ENCODE peak calls at places on chromosomes 3 and 15, in nine cellular contexts. One of them, this sample, is unnamed.

GRCh38 chr3:124858275-124858674 is 28.9 kb downstream of the ITGB5 start:
- DNase-seq in Caco-2: no peak
- DNase-seq in fibroblast of lung: peak; percentile 80
- DNase-seq in neural progenitor cell: no peak
- DNase-seq in Peyer's patch: no peak
- DNase-seq in BE2C: no peak
- DNase-seq in effector memory CD4-positive, alpha-beta T cell: no peak
- DNase-seq in cardiac muscle cell: no peak
- DNase-seq in GM23248: peak; percentile 82
- DNase-seq in this sample: no peak

GRCh38 chr3:192892981-192893827 is 24.5 kb downstream of the MB21D2 start:
- DNase-seq in cardiac muscle cell: no peak
- DNase-seq in Peyer's patch: peak; percentile 64
- DNase-seq in Caco-2: no peak
- DNase-seq in effector memory CD4-positive, alpha-beta T cell: peak; percentile 69
- DNase-seq in neural progenitor cell: peak; percentile 33
- DNase-seq in fibroblast of lung: peak; percentile 98
- DNase-seq in BE2C: no peak
- DNase-seq in GM23248: peak; percentile 88
- DNase-seq in this sample: peak; percentile 13

GRCh38 chr3:59540696-59541095 is 490.9 kb upstream of the CFAP20DC start:
- DNase-seq in effector memory CD4-positive, alpha-beta T cell: no peak
- DNase-seq in fibroblast of lung: peak; percentile 15
- DNase-seq in cardiac muscle cell: no peak
- DNase-seq in BE2C: no peak
- DNase-seq in neural progenitor cell: no peak
- DNase-seq in Peyer's patch: no peak
- DNase-seq in GM23248: no peak
- DNase-seq in Caco-2: no peak
- DNase-seq in this sample: no peak

GRCh38 chr3:72482589-72483249 is 365.5 kb downstream of the SHQ1 start:
- DNase-seq in GM23248: peak; percentile 88
- DNase-seq in effector memory CD4-positive, alpha-beta T cell: peak; percentile 24
- DNase-seq in Caco-2: peak; percentile 64
- DNase-seq in cardiac muscle cell: peak; percentile 22
- DNase-seq in BE2C: no peak
- DNase-seq in fibroblast of lung: peak; percentile 80
- DNase-seq in Peyer's patch: peak; percentile 80
- DNase-seq in neural progenitor cell: no peak
- DNase-seq in this sample: peak; percentile 55

GRCh38 chr3:156474560-156475389 is 80.1 kb downstream of the SSR3 start:
- DNase-seq in cardiac muscle cell: peak; percentile 55
- DNase-seq in BE2C: peak; percentile 24
- DNase-seq in fibroblast of lung: peak; percentile 29
- DNase-seq in effector memory CD4-positive, alpha-beta T cell: no peak
- DNase-seq in neural progenitor cell: peak; percentile 65
- DNase-seq in Caco-2: no peak
- DNase-seq in Peyer's patch: no peak
- DNase-seq in GM23248: peak; percentile 44
- DNase-seq in this sample: no peak

GRCh38 chr3:169871129-169871886 is 1.6 kb upstream of the LRRC31 start:
- DNase-seq in BE2C: no peak
- DNase-seq in Peyer's patch: peak; percentile 69
- DNase-seq in effector memory CD4-positive, alpha-beta T cell: no peak
- DNase-seq in fibroblast of lung: no peak
- DNase-seq in GM23248: no peak
- DNase-seq in neural progenitor cell: no peak
- DNase-seq in Caco-2: no peak
- DNase-seq in cardiac muscle cell: no peak
- DNase-seq in this sample: no peak

GRCh38 chr3:197510642-197511018 is 45.1 kb downstream of the BDH1 start:
- DNase-seq in BE2C: no peak
- DNase-seq in fibroblast of lung: no peak
- DNase-seq in GM23248: no peak
- DNase-seq in Caco-2: no peak
- DNase-seq in Peyer's patch: no peak
- DNase-seq in effector memory CD4-positive, alpha-beta T cell: no peak
- DNase-seq in cardiac muscle cell: no peak
- DNase-seq in neural progenitor cell: no peak
- DNase-seq in this sample: no peak

GRCh38 chr15:39828374-39828931 is 45.8 kb upstream of the FSIP1 start:
- DNase-seq in fibroblast of lung: peak; percentile 78
- DNase-seq in effector memory CD4-positive, alpha-beta T cell: no peak
- DNase-seq in Peyer's patch: no peak
- DNase-seq in neural progenitor cell: peak; percentile 54
- DNase-seq in Caco-2: no peak
- DNase-seq in cardiac muscle cell: peak; percentile 77
- DNase-seq in BE2C: peak; percentile 53
- DNase-seq in GM23248: peak; percentile 16
- DNase-seq in this sample: no peak

GRCh38 chr3:115836944-115837343 is 213.6 kb downstream of the GAP43 start:
- DNase-seq in neural progenitor cell: peak; percentile 40
- DNase-seq in BE2C: no peak
- DNase-seq in GM23248: peak; percentile 70
- DNase-seq in effector memory CD4-positive, alpha-beta T cell: no peak
- DNase-seq in cardiac muscle cell: peak; percentile 32
- DNase-seq in fibroblast of lung: peak; percentile 19
- DNase-seq in Caco-2: no peak
- DNase-seq in Peyer's patch: no peak
- DNase-seq in this sample: no peak

GRCh38 chr3:14791343-14791945 is 27.3 kb upstream of the FGD5 start:
- DNase-seq in neural progenitor cell: peak; percentile 86
- DNase-seq in effector memory CD4-positive, alpha-beta T cell: peak; percentile 45
- DNase-seq in fibroblast of lung: peak; percentile 20
- DNase-seq in cardiac muscle cell: peak; percentile 80
- DNase-seq in GM23248: peak; percentile 64
- DNase-seq in BE2C: peak; percentile 70
- DNase-seq in Caco-2: peak; percentile 69
- DNase-seq in Peyer's patch: peak; percentile 87
- DNase-seq in this sample: peak; percentile 43

GRCh38 chr15:95259965-95260364 is 1028.6 kb downstream of the MCTP2 start:
- DNase-seq in cardiac muscle cell: peak; percentile 8
- DNase-seq in Peyer's patch: no peak
- DNase-seq in GM23248: no peak
- DNase-seq in neural progenitor cell: peak; percentile 13
- DNase-seq in Caco-2: no peak
- DNase-seq in fibroblast of lung: peak; percentile 40
- DNase-seq in effector memory CD4-positive, alpha-beta T cell: no peak
- DNase-seq in BE2C: no peak
- DNase-seq in this sample: no peak

GRCh38 chr3:24740367-24740766 is 245.7 kb upstream of the THRB start:
- DNase-seq in Caco-2: no peak
- DNase-seq in Peyer's patch: no peak
- DNase-seq in BE2C: no peak
- DNase-seq in fibroblast of lung: no peak
- DNase-seq in cardiac muscle cell: peak; percentile 39
- DNase-seq in effector memory CD4-positive, alpha-beta T cell: no peak
- DNase-seq in GM23248: no peak
- DNase-seq in neural progenitor cell: peak; percentile 16
- DNase-seq in this sample: no peak

GRCh38 chr15:88986949-88987589 is 73.9 kb upstream of the MFGE8 start:
- DNase-seq in fibroblast of lung: no peak
- DNase-seq in BE2C: no peak
- DNase-seq in effector memory CD4-positive, alpha-beta T cell: no peak
- DNase-seq in Peyer's patch: no peak
- DNase-seq in GM23248: no peak
- DNase-seq in neural progenitor cell: no peak
- DNase-seq in Caco-2: peak; percentile 79
- DNase-seq in cardiac muscle cell: no peak
- DNase-seq in this sample: no peak

GRCh38 chr3:33385423-33385822 is 54.8 kb downstream of the UBP1 start:
- DNase-seq in BE2C: no peak
- DNase-seq in neural progenitor cell: no peak
- DNase-seq in effector memory CD4-positive, alpha-beta T cell: no peak
- DNase-seq in GM23248: no peak
- DNase-seq in Peyer's patch: peak; percentile 52
- DNase-seq in fibroblast of lung: no peak
- DNase-seq in Caco-2: no peak
- DNase-seq in cardiac muscle cell: no peak
- DNase-seq in this sample: peak; percentile 16

GRCh38 chr3:111617912-111618601 is 22.9 kb upstream of the ZBED2 start:
- DNase-seq in GM23248: no peak
- DNase-seq in Caco-2: no peak
- DNase-seq in neural progenitor cell: no peak
- DNase-seq in BE2C: no peak
- DNase-seq in effector memory CD4-positive, alpha-beta T cell: no peak
- DNase-seq in Peyer's patch: no peak
- DNase-seq in fibroblast of lung: no peak
- DNase-seq in cardiac muscle cell: no peak
- DNase-seq in this sample: no peak

GRCh38 chr3:111618945-111619344 is 23.8 kb upstream of the ZBED2 start:
- DNase-seq in cardiac muscle cell: no peak
- DNase-seq in fibroblast of lung: no peak
- DNase-seq in effector memory CD4-positive, alpha-beta T cell: no peak
- DNase-seq in BE2C: no peak
- DNase-seq in Caco-2: no peak
- DNase-seq in Peyer's patch: no peak
- DNase-seq in GM23248: no peak
- DNase-seq in neural progenitor cell: no peak
- DNase-seq in this sample: no peak

GRCh38 chr3:111615880-111616279 is 20.7 kb upstream of the ZBED2 start:
- DNase-seq in neural progenitor cell: no peak
- DNase-seq in GM23248: no peak
- DNase-seq in cardiac muscle cell: no peak
- DNase-seq in fibroblast of lung: no peak
- DNase-seq in BE2C: no peak
- DNase-seq in effector memory CD4-positive, alpha-beta T cell: no peak
- DNase-seq in Caco-2: no peak
- DNase-seq in Peyer's patch: no peak
- DNase-seq in this sample: no peak

GRCh38 chr3:111616417-111617105 is 21.4 kb upstream of the ZBED2 start:
- DNase-seq in BE2C: peak; percentile 21
- DNase-seq in GM23248: peak; percentile 52
- DNase-seq in fibroblast of lung: no peak
- DNase-seq in effector memory CD4-positive, alpha-beta T cell: peak; percentile 27
- DNase-seq in Caco-2: no peak
- DNase-seq in Peyer's patch: peak; percentile 74
- DNase-seq in neural progenitor cell: no peak
- DNase-seq in cardiac muscle cell: no peak
- DNase-seq in this sample: peak; percentile 72

DNA sequence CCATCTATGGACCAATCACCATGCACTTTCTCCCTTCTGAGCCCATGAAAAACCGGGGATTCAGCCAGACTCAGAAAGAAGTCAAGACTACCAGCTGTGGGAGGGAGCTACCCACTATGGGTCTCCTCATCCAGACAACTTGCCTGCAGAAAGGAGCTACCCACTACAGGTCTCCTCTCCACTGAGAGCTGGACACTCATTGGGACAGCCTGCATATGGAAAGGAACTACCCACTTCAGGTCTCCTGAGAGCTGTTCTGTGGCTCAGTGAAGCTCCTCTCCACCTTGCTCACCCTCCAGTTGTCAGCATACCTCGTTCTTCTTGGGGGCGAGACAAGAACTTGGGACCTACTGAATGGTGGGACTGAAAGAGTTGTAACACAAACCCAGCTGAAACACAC is 22.3 kb upstream of the ZBED2 start:
- DNase-seq in Caco-2: no peak
- DNase-seq in cardiac muscle cell: no peak
- DNase-seq in fibroblast of lung: no peak
- DNase-seq in BE2C: no peak
- DNase-seq in effector memory CD4-positive, alpha-beta T cell: no peak
- DNase-seq in neural progenitor cell: no peak
- DNase-seq in Peyer's patch: no peak
- DNase-seq in GM23248: no peak
- DNase-seq in this sample: no peak
- H3K4me3 ChIP-seq in Caco-2: no peak overlapping the region
- H3K4me3 ChIP-seq in cardiac muscle cell: no peak overlapping the region
- H3K4me3 ChIP-seq in fibroblast of lung: no peak overlapping the region
- H3K4me3 ChIP-seq in BE2C: no peak overlapping the region
- H3K4me3 ChIP-seq in effector memory CD4-positive, alpha-beta T cell: no peak overlapping the region
- H3K4me3 ChIP-seq in neural progenitor cell: no peak overlapping the region
- H3K4me3 ChIP-seq in Peyer's patch: no peak overlapping the region
- H3K4me3 ChIP-seq in GM23248: no peak overlapping the region
- H3K4me3 ChIP-seq in this sample: no peak overlapping the region

GRCh38 chr15:25242166-25242879 is 196.5 kb downstream of the UBE3A start:
- DNase-seq in cardiac muscle cell: no peak
- DNase-seq in fibroblast of lung: no peak
- DNase-seq in GM23248: no peak
- DNase-seq in BE2C: peak; percentile 3
- DNase-seq in Caco-2: peak; percentile 23
- DNase-seq in Peyer's patch: no peak
- DNase-seq in effector memory CD4-positive, alpha-beta T cell: no peak
- DNase-seq in neural progenitor cell: no peak
- DNase-seq in this sample: no peak
- H3K9me3 ChIP-seq in cardiac muscle cell: no peaks in the 10 kb centered on the region
- H3K9me3 ChIP-seq in fibroblast of lung: no peaks in the 10 kb centered on the region
- H3K9me3 ChIP-seq in GM23248: no peaks in the 10 kb centered on the region
- H3K9me3 ChIP-seq in BE2C: no peaks in the 10 kb centered on the region
- H3K9me3 ChIP-seq in Caco-2: peaks cover 19% of the 10 kb centered on the region
- H3K9me3 ChIP-seq in Peyer's patch: peaks cover 6% of the 10 kb centered on the region
- H3K9me3 ChIP-seq in effector memory CD4-positive, alpha-beta T cell: no peaks in the 10 kb centered on the region
- H3K9me3 ChIP-seq in neural progenitor cell: no peaks in the 10 kb centered on the region
- H3K9me3 ChIP-seq in this sample: no peaks in the 10 kb centered on the region

GRCh38 chr15:77822631-77823230 is 190.0 kb upstream of the LINGO1 start:
- DNase-seq in effector memory CD4-positive, alpha-beta T cell: no peak
- DNase-seq in Caco-2: no peak
- DNase-seq in fibroblast of lung: no peak
- DNase-seq in Peyer's patch: no peak
- DNase-seq in neural progenitor cell: no peak
- DNase-seq in BE2C: peak; percentile 29
- DNase-seq in GM23248: no peak
- DNase-seq in cardiac muscle cell: peak; percentile 24
- DNase-seq in this sample: no peak
- H3K27me3 ChIP-seq in effector memory CD4-positive, alpha-beta T cell: peaks cover 16% of the 10 kb centered on the region
- H3K27me3 ChIP-seq in Caco-2: peaks cover 3% of the 10 kb centered on the region
- H3K27me3 ChIP-seq in fibroblast of lung: peaks cover 31% of the 10 kb centered on the region
- H3K27me3 ChIP-seq in Peyer's patch: no peaks in the 10 kb centered on the region
- H3K27me3 ChIP-seq in neural progenitor cell: peaks cover 49% of the 10 kb centered on the region
- H3K27me3 ChIP-seq in BE2C: peaks cover 34% of the 10 kb centered on the region
- H3K27me3 ChIP-seq in GM23248: peaks cover 33% of the 10 kb centered on the region
- H3K27me3 ChIP-seq in cardiac muscle cell: peaks cover 59% of the 10 kb centered on the region
- H3K27me3 ChIP-seq in this sample: no peaks in the 10 kb centered on the region

GRCh38 chr15:60914360-60914759 is 314.7 kb downstream of the RORA start:
- DNase-seq in neural progenitor cell: no peak
- DNase-seq in fibroblast of lung: no peak
- DNase-seq in BE2C: no peak
- DNase-seq in Caco-2: no peak
- DNase-seq in effector memory CD4-positive, alpha-beta T cell: no peak
- DNase-seq in Peyer's patch: no peak
- DNase-seq in cardiac muscle cell: no peak
- DNase-seq in GM23248: no peak
- DNase-seq in this sample: no peak

GRCh38 chr15:60916032-60916673 is 312.9 kb downstream of the RORA start:
- DNase-seq in fibroblast of lung: no peak
- DNase-seq in GM23248: no peak
- DNase-seq in cardiac muscle cell: no peak
- DNase-seq in BE2C: no peak
- DNase-seq in Peyer's patch: no peak
- DNase-seq in neural progenitor cell: no peak
- DNase-seq in Caco-2: no peak
- DNase-seq in effector memory CD4-positive, alpha-beta T cell: no peak
- DNase-seq in this sample: no peak

GRCh38 chr15:60918234-60918964 is 310.7 kb downstream of the RORA start:
- DNase-seq in fibroblast of lung: no peak
- DNase-seq in Caco-2: peak; percentile 79
- DNase-seq in BE2C: no peak
- DNase-seq in effector memory CD4-positive, alpha-beta T cell: no peak
- DNase-seq in neural progenitor cell: no peak
- DNase-seq in GM23248: no peak
- DNase-seq in cardiac muscle cell: no peak
- DNase-seq in Peyer's patch: no peak
- DNase-seq in this sample: no peak

GRCh38 chr15:60916674-60917468 is 312.2 kb downstream of the RORA start:
- DNase-seq in cardiac muscle cell: peak; percentile 85
- DNase-seq in GM23248: peak; percentile 90
- DNase-seq in effector memory CD4-positive, alpha-beta T cell: peak; percentile 81
- DNase-seq in neural progenitor cell: peak; percentile 90
- DNase-seq in Peyer's patch: peak; percentile 93
- DNase-seq in Caco-2: peak; percentile 69
- DNase-seq in BE2C: peak; percentile 83
- DNase-seq in fibroblast of lung: peak; percentile 66
- DNase-seq in this sample: peak; percentile 90

GRCh38 chr15:60917469-60918130 is 311.5 kb downstream of the RORA start:
- DNase-seq in fibroblast of lung: no peak
- DNase-seq in neural progenitor cell: no peak
- DNase-seq in effector memory CD4-positive, alpha-beta T cell: no peak
- DNase-seq in cardiac muscle cell: no peak
- DNase-seq in Caco-2: no peak
- DNase-seq in BE2C: no peak
- DNase-seq in Peyer's patch: peak; percentile 61
- DNase-seq in GM23248: peak; percentile 51
- DNase-seq in this sample: no peak
- H3K4me3 ChIP-seq in fibroblast of lung: peak overlapping the region; percentile 7
- H3K4me3 ChIP-seq in neural progenitor cell: no peak overlapping the region
- H3K4me3 ChIP-seq in effector memory CD4-positive, alpha-beta T cell: no peak overlapping the region
- H3K4me3 ChIP-seq in cardiac muscle cell: no peak overlapping the region
- H3K4me3 ChIP-seq in Caco-2: no peak overlapping the region
- H3K4me3 ChIP-seq in BE2C: no peak overlapping the region
- H3K4me3 ChIP-seq in Peyer's patch: no peak overlapping the region
- H3K4me3 ChIP-seq in GM23248: peak overlapping the region; percentile 36
- H3K4me3 ChIP-seq in this sample: no peak overlapping the region